ENCODE peak calls at places on chromosomes 11 and 22, in eight cellular contexts. A, D, Q, M, F, U, E and L are unnamed samples.

GRCh38 chr11:96147186-96147585 is 195.8 kb downstream of the MAML2 start:
- DNase-seq in A (no peak), D (no peak), Q (no peak), M (no peak), F (no peak), U (no peak), E (no peak), L (no peak)

GRCh38 chr11:118635642-118636041 is 28.2 kb downstream of the PHLDB1 start:
- DNase-seq in A (no peak), D (no peak), Q (no peak), M (no peak), F (no peak), U (no peak), E (no peak), L (no peak)

GRCh38 chr11:8649361-8649760 is 33.1 kb downstream of the TRIM66 start:
- DNase-seq in A (no peak), D (no peak), Q (peak; percentile 68), M (peak; percentile 87), F (peak; percentile 50), U (no peak), E (peak; percentile 43), L (no peak)

GRCh38 chr22:47213571-47214230 is 451.3 kb downstream of the TBC1D22A start:
- DNase-seq in A (no peak), D (peak; percentile 38), Q (no peak), M (peak; percentile 54), F (peak; percentile 6), U (peak; percentile 82), E (peak; percentile 12), L (peak; percentile 30)

GRCh38 chr22:19855504-19856409 is 1.1 kb upstream of the GNB1L start:
- DNase-seq in A (no peak), D (peak; percentile 57), Q (peak; percentile 35), M (peak; percentile 81), F (peak; percentile 58), U (peak; percentile 85), E (peak; percentile 55), L (peak; percentile 37)

GRCh38 chr11:36713715-36714114 is 115.7 kb upstream of the RAG2 start:
- DNase-seq in A (no peak), D (no peak), Q (no peak), M (no peak), F (no peak), U (no peak), E (no peak), L (no peak)

GRCh38 chr11:14422814-14423182 is 63.8 kb upstream of the RRAS2 start:
- DNase-seq in A (no peak), D (no peak), Q (no peak), M (peak; percentile 32), F (no peak), U (no peak), E (no peak), L (no peak)

GRCh38 chr11:69087811-69088210 is 39.1 kb downstream of the TPCN2 start:
- DNase-seq in A (no peak), D (no peak), Q (no peak), M (no peak), F (no peak), U (no peak), E (no peak), L (no peak)

GRCh38 chr11:27319065-27319464 is 44.0 kb downstream of the CCDC34 start:
- DNase-seq in A (no peak), D (no peak), Q (peak; percentile 72), M (peak; percentile 86), F (peak; percentile 58), U (no peak), E (peak; percentile 52), L (no peak)

GRCh38 chr11:30322162-30322561 is 742 bp upstream of the ARL14EP start:
- DNase-seq in A (no peak), D (no peak), Q (no peak), M (no peak), F (no peak), U (no peak), E (no peak), L (no peak)

GRCh38 chr11:76347391-76347790 is 33.5 kb downstream of the THAP12 start:
- DNase-seq in A (no peak), D (no peak), Q (no peak), M (no peak), F (peak; percentile 70), U (no peak), E (no peak), L (no peak)

GRCh38 chr11:16001899-16002426 is 354.4 kb downstream of the SOX6 start:
- DNase-seq in A (peak; percentile 29), D (peak; percentile 24), Q (peak; percentile 95), M (peak; percentile 87), F (peak; percentile 92), U (no peak), E (peak; percentile 84), L (no peak)

GRCh38 chr11:128772814-128773213 is 78.9 kb downstream of the FLI1 start:
- DNase-seq in A (peak; percentile 56), D (peak; percentile 49), Q (no peak), M (no peak), F (no peak), U (peak; percentile 94), E (no peak), L (peak; percentile 49)

GRCh38 chr11:10601722-10602281 is 33.3 kb upstream of the LYVE1 start:
- DNase-seq in A (no peak), D (peak; percentile 18), Q (no peak), M (no peak), F (no peak), U (peak; percentile 83), E (no peak), L (no peak)

GRCh38 chr11:6606471-6607189 is 3.1 kb downstream of the ILK start:
- DNase-seq in A (no peak), D (peak; percentile 92), Q (peak; percentile 95), M (peak; percentile 94), F (peak; percentile 91), U (peak; percentile 92), E (peak; percentile 97), L (peak; percentile 20)

GRCh38 chr11:42021919-42022318 is 562.5 kb upstream of the LRRC4C start:
- DNase-seq in A (no peak), D (no peak), Q (no peak), M (no peak), F (no peak), U (no peak), E (no peak), L (no peak)

GRCh38 chr11:34140149-34140548 is 34.7 kb downstream of the NAT10 start:
- DNase-seq in A (no peak), D (no peak), Q (no peak), M (no peak), F (no peak), U (peak; percentile 55), E (no peak), L (no peak)

GRCh38 chr22:47159592-47159991 is 397.1 kb downstream of the TBC1D22A start:
- DNase-seq in A (no peak), D (no peak), Q (no peak), M (no peak), F (no peak), U (peak; percentile 8), E (no peak), L (no peak)

GRCh38 chr11:61297741-61298140 is 2.6 kb upstream of the VWCE start:
- DNase-seq in A (no peak), D (no peak), Q (peak; percentile 91), M (peak; percentile 95), F (peak; percentile 100), U (peak; percentile 1), E (peak; percentile 86), L (no peak)

GRCh38 chr11:61725632-61726280 is 26.7 kb upstream of the MYRF start:
- DNase-seq in A (no peak), D (no peak), Q (peak; percentile 69), M (no peak), F (no peak), U (no peak), E (no peak), L (no peak)

GRCh38 chr11:95991101-95991500 is 67.2 kb upstream of the MTMR2 start:
- DNase-seq in A (no peak), D (no peak), Q (no peak), M (peak; percentile 29), F (no peak), U (no peak), E (peak; percentile 66), L (no peak)

GRCh38 chr11:32858731-32859130 is 29.0 kb downstream of the PRRG4 start:
- DNase-seq in A (no peak), D (no peak), Q (no peak), M (no peak), F (no peak), U (no peak), E (no peak), L (no peak)

GRCh38 chr11:111045408-111045806 is 200.1 kb upstream of the POU2AF2 start:
- DNase-seq in A (no peak), D (no peak), Q (peak; percentile 18), M (peak; percentile 4), F (peak; percentile 58), U (no peak), E (no peak), L (no peak)

GRCh38 chr11:65727865-65728264 is 7.3 kb upstream of the RNASEH2C start:
- DNase-seq in A (no peak), D (no peak), Q (no peak), M (no peak), F (no peak), U (no peak), E (no peak), L (no peak)

GRCh38 chr22:43483266-43483665 is 71.5 kb downstream of the MPPED1 start:
- DNase-seq in A (no peak), D (no peak), Q (no peak), M (no peak), F (no peak), U (no peak), E (no peak), L (no peak)

GRCh38 chr22:39954584-39955055 is 5.6 kb upstream of the TMA7B start:
- DNase-seq in A (no peak), D (no peak), Q (peak; percentile 94), M (peak; percentile 60), F (peak; percentile 73), U (no peak), E (peak; percentile 68), L (no peak)

GRCh38 chr11:67429038-67429668 is 859 bp downstream of the RPS6KB2 start:
- DNase-seq in A (no peak), D (no peak), Q (no peak), M (peak; percentile 43), F (peak; percentile 25), U (no peak), E (no peak), L (no peak)

GRCh38 chr11:35373284-35373933 is 45.9 kb downstream of the SLC1A2 start:
- DNase-seq in A (no peak), D (peak; percentile 37), Q (peak; percentile 27), M (peak; percentile 31), F (no peak), U (no peak), E (no peak), L (no peak)

GRCh38 chr22:47366026-47366767 is 603.7 kb downstream of the TBC1D22A start:
- DNase-seq in A (no peak), D (peak; percentile 10), Q (no peak), M (no peak), F (no peak), U (peak; percentile 56), E (no peak), L (no peak)

GRCh38 chr22:27918351-27919221 is 470 bp downstream of the PITPNB start:
- DNase-seq in A (peak; percentile 32), D (peak; percentile 59), Q (peak; percentile 45), M (peak; percentile 71), F (peak; percentile 32), U (no peak), E (peak; percentile 79), L (peak; percentile 56)

GRCh38 chr11:11313426-11313825 is 39.6 kb downstream of the CSNK2A3 start:
- DNase-seq in A (peak; percentile 54), D (no peak), Q (peak; percentile 50), M (peak; percentile 79), F (peak; percentile 40), U (no peak), E (peak; percentile 1), L (no peak)

GRCh38 chr11:61107888-61108287 is 5.6 kb downstream of the CD5 start:
- DNase-seq in A (no peak), D (no peak), Q (no peak), M (no peak), F (no peak), U (no peak), E (no peak), L (no peak)

GRCh38 chr11:45411221-45411946 is 125.2 kb upstream of the SYT13 start:
- DNase-seq in A (no peak), D (no peak), Q (peak; percentile 25), M (peak; percentile 53), F (peak; percentile 14), U (no peak), E (peak; percentile 61), L (no peak)

GRCh38 chr11:85310479-85310878 is 316.7 kb downstream of the DLG2 start:
- DNase-seq in A (no peak), D (no peak), Q (no peak), M (no peak), F (no peak), U (no peak), E (no peak), L (no peak)